ENCODE peak calls at places on chromosomes 1 and 21, in four cellular contexts. One of them, this sample, is unnamed.

GRCh38 chr1:216710042-216710441 is 13.2 kb downstream of the ESRRG start:
- DNase-seq in endothelial cell of umbilical vein: no peak
- DNase-seq in GM12878: no peak
- DNase-seq in IMR-90: no peak
- DNase-seq in this sample: no peak

GRCh38 chr1:27598902-27599528 is 4.9 kb downstream of the AHDC1 start:
- DNase-seq in IMR-90: peak; percentile 77
- DNase-seq in endothelial cell of umbilical vein: peak; percentile 85
- DNase-seq in GM12878: no peak
- DNase-seq in this sample: peak; percentile 88

GRCh38 chr1:17307946-17308345 is at the start of gene PADI4:
- DNase-seq in endothelial cell of umbilical vein: no peak
- DNase-seq in GM12878: no peak
- DNase-seq in IMR-90: no peak
- DNase-seq in this sample: peak; percentile 82

GRCh38 chr1:58858344-58858673 is 74.5 kb upstream of the JUN start:
- DNase-seq in GM12878: peak; percentile 13
- DNase-seq in endothelial cell of umbilical vein: no peak
- DNase-seq in IMR-90: peak; percentile 60
- DNase-seq in this sample: peak; percentile 54

GRCh38 chr21:41086551-41086950 is 81.4 kb upstream of the BACE2 start:
- DNase-seq in IMR-90: no peak
- DNase-seq in GM12878: no peak
- DNase-seq in endothelial cell of umbilical vein: no peak
- DNase-seq in this sample: no peak

GRCh38 chr1:219329606-219330005 is 155.9 kb downstream of the LYPLAL1 start:
- DNase-seq in GM12878: no peak
- DNase-seq in IMR-90: peak; percentile 82
- DNase-seq in endothelial cell of umbilical vein: peak; percentile 78
- DNase-seq in this sample: no peak

GRCh38 chr1:34929853-34930701 is 627 bp upstream of the DLGAP3 start:
- DNase-seq in GM12878: no peak
- DNase-seq in endothelial cell of umbilical vein: no peak
- DNase-seq in IMR-90: no peak
- DNase-seq in this sample: no peak

GRCh38 chr21:45811136-45811535 is 167.6 kb downstream of the PCBP3 start:
- DNase-seq in GM12878: no peak
- DNase-seq in endothelial cell of umbilical vein: no peak
- DNase-seq in IMR-90: no peak
- DNase-seq in this sample: no peak

GRCh38 chr1:18088077-18088594 is 19.5 kb upstream of the IGSF21 start:
- DNase-seq in endothelial cell of umbilical vein: no peak
- DNase-seq in IMR-90: no peak
- DNase-seq in GM12878: no peak
- DNase-seq in this sample: no peak

GRCh38 chr1:63775418-63776127 is 1.8 kb downstream of the ROR1 start:
- DNase-seq in endothelial cell of umbilical vein: no peak
- DNase-seq in IMR-90: peak; percentile 17
- DNase-seq in GM12878: no peak
- DNase-seq in this sample: no peak

GRCh38 chr1:181086926-181087325 is 1.6 kb upstream of the IER5 start:
- DNase-seq in GM12878: no peak
- DNase-seq in IMR-90: peak; percentile 80
- DNase-seq in endothelial cell of umbilical vein: no peak
- DNase-seq in this sample: no peak

GRCh38 chr1:218705391-218705790 is 360.3 kb downstream of the TGFB2 start:
- DNase-seq in endothelial cell of umbilical vein: peak; percentile 40
- DNase-seq in GM12878: no peak
- DNase-seq in IMR-90: peak; percentile 22
- DNase-seq in this sample: no peak

GRCh38 chr1:59601032-59601431 is 213.7 kb upstream of the HOOK1 start:
- DNase-seq in endothelial cell of umbilical vein: no peak
- DNase-seq in GM12878: no peak
- DNase-seq in IMR-90: no peak
- DNase-seq in this sample: no peak

GRCh38 chr21:41387824-41388223 is 26.0 kb downstream of the MX2 start:
- DNase-seq in GM12878: no peak
- DNase-seq in IMR-90: no peak
- DNase-seq in endothelial cell of umbilical vein: no peak
- DNase-seq in this sample: no peak

GRCh38 chr1:240492832-240493440 is 119.0 kb downstream of the GREM2 start:
- DNase-seq in IMR-90: peak; percentile 14
- DNase-seq in endothelial cell of umbilical vein: no peak
- DNase-seq in GM12878: no peak
- DNase-seq in this sample: peak; percentile 32

DNA sequence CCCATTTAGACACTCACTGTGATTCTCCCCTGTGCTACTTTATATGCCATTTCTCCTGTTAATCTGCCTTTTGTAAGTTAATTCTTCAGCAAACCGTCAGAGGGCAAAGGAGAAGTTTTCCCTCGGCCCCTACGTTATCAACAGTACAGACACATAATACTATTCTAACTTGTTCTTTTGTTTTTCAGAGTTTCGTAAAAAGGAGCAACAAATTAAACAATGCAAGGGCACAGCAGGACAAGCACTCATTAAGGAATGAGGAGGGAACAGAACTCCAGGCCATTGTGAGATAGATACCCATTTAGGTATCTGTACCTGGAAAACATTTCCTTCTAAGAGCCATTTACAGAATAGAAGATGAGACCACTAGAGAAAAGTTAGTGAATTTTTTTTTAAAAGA is 32.3 kb downstream of the CNN3 start:
- DNase-seq in endothelial cell of umbilical vein: no peak
- DNase-seq in GM12878: no peak
- DNase-seq in IMR-90: no peak
- DNase-seq in this sample: no peak
- H3K36me3 ChIP-seq in endothelial cell of umbilical vein: peaks cover 24% of the 10 kb centered on the region
- H3K36me3 ChIP-seq in GM12878: no peaks in the 10 kb centered on the region
- H3K36me3 ChIP-seq in IMR-90: peaks cover 31% of the 10 kb centered on the region
- H3K36me3 ChIP-seq in this sample: no peaks in the 10 kb centered on the region

DNA sequence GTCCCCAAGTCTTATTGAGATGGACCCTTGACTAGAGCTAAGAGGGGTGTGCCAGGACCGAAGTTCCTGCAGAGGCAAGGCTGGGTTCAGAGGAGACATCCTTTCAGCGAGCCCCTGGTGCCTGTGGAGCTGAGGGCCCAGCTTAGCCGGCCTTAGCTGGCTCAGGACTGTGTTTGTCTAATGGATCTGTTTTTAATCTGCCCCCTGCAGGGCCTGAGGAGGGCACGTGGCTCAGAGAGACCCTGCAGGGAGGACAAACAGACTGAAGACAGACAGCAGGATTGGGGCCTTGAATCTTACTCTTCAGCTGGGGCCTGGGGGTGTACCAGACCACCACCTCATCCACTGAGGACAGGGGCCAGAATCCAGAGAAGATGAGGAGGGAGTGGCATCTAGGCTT is 1.6 kb downstream of the CRABP2 start:
- DNase-seq in IMR-90: no peak
- DNase-seq in endothelial cell of umbilical vein: no peak
- DNase-seq in GM12878: no peak
- DNase-seq in this sample: no peak
- H2AFZ ChIP-seq in IMR-90: no peak overlapping the region
- H2AFZ ChIP-seq in endothelial cell of umbilical vein: no peak overlapping the region
- H2AFZ ChIP-seq in GM12878: no peak overlapping the region
- H2AFZ ChIP-seq in this sample: no peak overlapping the region

DNA sequence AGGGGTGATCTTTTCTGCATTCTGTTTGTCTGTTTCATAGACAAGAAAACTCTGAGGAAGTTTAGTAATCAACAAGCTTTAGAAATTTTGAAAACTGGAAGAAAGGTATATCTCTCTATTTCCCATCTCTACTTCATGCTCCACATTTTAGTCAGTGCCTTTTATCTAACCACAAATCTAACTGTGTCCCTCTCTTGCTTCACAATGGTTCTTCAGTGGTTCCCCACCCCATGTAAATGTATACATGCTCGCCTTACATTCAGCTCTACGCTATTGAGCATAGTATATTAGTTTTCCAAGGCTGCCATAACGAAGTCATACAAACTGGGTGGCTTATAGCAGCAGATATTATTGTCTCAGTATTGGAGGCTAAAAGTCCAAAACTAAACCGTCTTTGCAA is 14.4 kb upstream of the SAMSN1 start:
- DNase-seq in GM12878: no peak
- DNase-seq in endothelial cell of umbilical vein: no peak
- DNase-seq in IMR-90: no peak
- DNase-seq in this sample: no peak
- TF ChIP-seq FOS in GM12878: no peak
- TF ChIP-seq FOS in endothelial cell of umbilical vein: no peak
- TF ChIP-seq FOS in IMR-90: no peak
- TF ChIP-seq FOS in this sample: no peak

GRCh38 chr21:36041910-36042309 is 18.4 kb downstream of the SETD4 start:
- DNase-seq in endothelial cell of umbilical vein: no peak
- DNase-seq in IMR-90: no peak
- DNase-seq in GM12878: no peak
- DNase-seq in this sample: no peak

GRCh38 chr21:36044056-36044455 is 16.3 kb downstream of the SETD4 start:
- DNase-seq in GM12878: no peak
- DNase-seq in IMR-90: no peak
- DNase-seq in endothelial cell of umbilical vein: no peak
- DNase-seq in this sample: no peak

GRCh38 chr21:36038701-36039497 is 21.4 kb downstream of the SETD4 start:
- DNase-seq in endothelial cell of umbilical vein: no peak
- DNase-seq in GM12878: no peak
- DNase-seq in IMR-90: no peak
- DNase-seq in this sample: no peak

GRCh38 chr21:36040389-36040788 is 19.9 kb downstream of the SETD4 start:
- DNase-seq in endothelial cell of umbilical vein: no peak
- DNase-seq in GM12878: no peak
- DNase-seq in IMR-90: no peak
- DNase-seq in this sample: no peak

DNA sequence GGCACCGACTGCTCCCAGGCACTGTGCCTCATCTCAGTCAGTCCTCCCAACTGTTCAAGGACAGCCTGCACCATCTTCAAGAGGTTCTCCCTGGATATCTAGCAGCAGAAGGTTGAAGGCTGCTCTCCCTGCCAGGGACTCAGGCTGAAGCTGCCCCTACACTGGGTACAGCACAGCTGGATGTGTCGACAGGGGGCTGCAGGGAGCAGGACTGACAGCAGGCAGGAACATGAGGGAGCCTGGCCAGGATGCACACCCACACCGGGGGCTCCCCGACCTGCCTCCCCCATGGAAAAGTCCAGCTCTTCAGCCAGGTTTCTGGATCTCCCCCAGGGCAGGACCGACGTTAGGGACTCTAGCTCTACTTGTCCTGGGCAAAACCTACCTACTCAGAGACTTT is 20.5 kb downstream of the SETD4 start:
- DNase-seq in GM12878: no peak
- DNase-seq in endothelial cell of umbilical vein: no peak
- DNase-seq in IMR-90: no peak
- DNase-seq in this sample: no peak
- H3K36me3 ChIP-seq in GM12878: peaks cover 12% of the 10 kb centered on the region
- H3K36me3 ChIP-seq in endothelial cell of umbilical vein: peaks cover 5% of the 10 kb centered on the region
- H3K36me3 ChIP-seq in IMR-90: peaks cover 43% of the 10 kb centered on the region
- H3K36me3 ChIP-seq in this sample: peaks cover 84% of the 10 kb centered on the region

GRCh38 chr1:24801169-24801568 is 55.9 kb downstream of the CLIC4 start:
- DNase-seq in IMR-90: no peak
- DNase-seq in GM12878: no peak
- DNase-seq in endothelial cell of umbilical vein: no peak
- DNase-seq in this sample: no peak

GRCh38 chr1:24793762-24794161 is 48.5 kb downstream of the CLIC4 start:
- DNase-seq in endothelial cell of umbilical vein: peak; percentile 61
- DNase-seq in IMR-90: peak; percentile 90
- DNase-seq in GM12878: no peak
- DNase-seq in this sample: no peak

GRCh38 chr1:24795236-24795635 is 50.0 kb downstream of the CLIC4 start:
- DNase-seq in GM12878: no peak
- DNase-seq in IMR-90: peak; percentile 40
- DNase-seq in endothelial cell of umbilical vein: no peak
- DNase-seq in this sample: no peak

DNA sequence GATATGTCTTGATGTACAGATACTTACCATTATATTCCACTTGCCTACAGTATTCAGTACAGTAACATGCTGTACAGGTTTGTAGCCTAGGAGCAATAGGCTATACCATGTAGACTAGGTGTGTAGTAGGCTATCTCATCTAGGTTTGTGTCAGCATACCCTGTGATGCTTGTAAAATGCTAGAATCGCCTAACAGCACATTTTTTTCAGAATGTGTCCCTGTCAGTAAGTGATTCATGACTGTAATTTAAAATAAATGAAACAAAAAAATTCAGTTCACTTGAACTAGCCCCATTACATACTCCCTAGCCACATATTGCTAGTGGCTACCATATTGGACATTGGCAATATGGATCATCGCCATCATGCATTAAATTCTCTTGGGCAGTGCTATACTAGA is 51.3 kb downstream of the CLIC4 start:
- DNase-seq in IMR-90: no peak
- DNase-seq in GM12878: no peak
- DNase-seq in endothelial cell of umbilical vein: no peak
- DNase-seq in this sample: no peak
- H2AFZ ChIP-seq in IMR-90: no peak overlapping the region
- H2AFZ ChIP-seq in GM12878: no peak overlapping the region
- H2AFZ ChIP-seq in endothelial cell of umbilical vein: no peak overlapping the region
- H2AFZ ChIP-seq in this sample: no peak overlapping the region

DNA sequence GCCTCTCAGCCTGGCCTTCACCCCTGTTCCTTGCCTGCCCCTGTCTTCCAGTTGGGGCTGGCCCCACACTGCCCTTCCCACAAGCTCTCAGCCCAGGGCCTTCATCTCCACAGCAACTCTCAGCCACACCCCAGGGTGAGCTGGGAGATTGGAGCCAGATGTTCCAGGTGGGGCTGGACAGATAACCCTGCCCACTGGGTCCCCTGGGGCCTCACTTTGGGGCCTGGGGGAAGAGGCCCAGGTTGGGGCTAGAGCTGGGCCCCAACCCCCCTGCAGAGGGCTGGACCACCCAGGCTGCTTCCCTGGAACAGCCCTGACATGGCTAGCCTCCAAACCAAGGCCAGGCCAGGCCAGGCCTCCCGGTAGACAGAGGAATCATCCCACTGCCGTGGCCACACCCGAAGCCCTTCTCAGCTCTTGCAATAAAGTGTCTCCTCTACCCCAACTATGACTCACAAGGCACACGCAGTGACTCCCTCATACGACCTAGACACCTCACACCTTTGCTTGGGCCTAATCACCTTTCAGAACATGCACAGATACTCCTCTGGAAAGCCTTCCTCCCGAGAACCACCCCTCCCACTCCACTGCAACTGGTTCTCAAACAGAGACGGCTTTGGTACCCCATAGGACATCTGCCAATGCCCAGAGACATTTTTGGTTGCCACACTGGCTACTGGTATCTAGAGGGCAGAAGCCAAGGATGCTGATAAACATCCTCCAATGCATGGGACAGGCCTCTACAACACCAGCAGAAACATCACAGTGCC is 22.2 kb downstream of the SLC2A1 start:
- DNase-seq in IMR-90: peak; percentile 71
- DNase-seq in endothelial cell of umbilical vein: no peak
- DNase-seq in GM12878: no peak
- DNase-seq in this sample: peak; percentile 96
- TF ChIP-seq FOS in IMR-90: peak; percentile 43
- TF ChIP-seq FOS in endothelial cell of umbilical vein: no peak
- TF ChIP-seq FOS in GM12878: no peak
- TF ChIP-seq FOS in this sample: peak; percentile 9

GRCh38 chr1:117093091-117093534 is 28.4 kb downstream of the TRIM45 start:
- DNase-seq in endothelial cell of umbilical vein: peak; percentile 96
- DNase-seq in GM12878: no peak
- DNase-seq in IMR-90: peak; percentile 100
- DNase-seq in this sample: peak; percentile 83
- H3K36me3 ChIP-seq in endothelial cell of umbilical vein: peaks cover 10% of the 10 kb centered on the region
- H3K36me3 ChIP-seq in GM12878: peaks cover 17% of the 10 kb centered on the region
- H3K36me3 ChIP-seq in IMR-90: no peaks in the 10 kb centered on the region
- H3K36me3 ChIP-seq in this sample: peaks cover 92% of the 10 kb centered on the region